ENCODE peak calls at places on chromosomes 11 and 22, in six cellular contexts. Y is natural killer cell, K is cardiac muscle cell, N is fibroblast of lung, X is glutamatergic neuron, C is GM23338. Q is an unnamed sample.
A peak's percentile ranks its signal among the peaks of the same experiment; 100 is the strongest.

GRCh38 chr11:61749607-61750217 is 2.7 kb upstream of the MYRF start:
- DNase-seq in Y (no peak), K (no peak), X (no peak), N (no peak), C (peak; percentile 41), Q (no peak)

GRCh38 chr22:21725956-21726649 is 9.5 kb downstream of the YPEL1 start:
- DNase-seq in N (no peak), X (no peak), Y (no peak), K (no peak), C (peak; percentile 77), Q (no peak)

GRCh38 chr22:25016311-25016710 is 63.8 kb downstream of the KIAA1671 start:
- DNase-seq in K (no peak), N (no peak), Y (no peak), X (no peak), C (no peak), Q (no peak)

GRCh38 chr11:128291835-128292234 is 295.5 kb downstream of the ETS1 start:
- DNase-seq in Y (no peak), X (no peak), N (no peak), C (no peak), K (no peak), Q (peak; percentile 35)

GRCh38 chr11:9313648-9314290 is 624 bp downstream of the TMEM41B start:
- DNase-seq in N (peak; percentile 6), C (peak; percentile 54), Y (no peak), K (peak; percentile 48), X (no peak), Q (no peak)

GRCh38 chr11:119337581-119338317 is 2.9 kb downstream of the C1QTNF5 start:
- DNase-seq in N (peak; percentile 83), Y (no peak), C (peak; percentile 84), X (peak; percentile 33), K (peak; percentile 33), Q (no peak)

GRCh38 chr22:36641902-36642640 is 61.5 kb downstream of the CACNG2 start:
- DNase-seq in X (no peak), K (no peak), Y (no peak), N (peak; percentile 21), C (no peak), Q (no peak)

GRCh38 chr22:43263645-43264514 is 76.9 kb upstream of the TTLL12 start:
- DNase-seq in K (no peak), N (peak; percentile 73), Y (peak; percentile 86), C (no peak), X (no peak), Q (peak; percentile 85)

GRCh38 chr11:130023204-130023603 is 20.6 kb upstream of the PRDM10 start:
- DNase-seq in N (peak; percentile 41), Y (no peak), C (no peak), X (no peak), K (no peak), Q (no peak)

DNA sequence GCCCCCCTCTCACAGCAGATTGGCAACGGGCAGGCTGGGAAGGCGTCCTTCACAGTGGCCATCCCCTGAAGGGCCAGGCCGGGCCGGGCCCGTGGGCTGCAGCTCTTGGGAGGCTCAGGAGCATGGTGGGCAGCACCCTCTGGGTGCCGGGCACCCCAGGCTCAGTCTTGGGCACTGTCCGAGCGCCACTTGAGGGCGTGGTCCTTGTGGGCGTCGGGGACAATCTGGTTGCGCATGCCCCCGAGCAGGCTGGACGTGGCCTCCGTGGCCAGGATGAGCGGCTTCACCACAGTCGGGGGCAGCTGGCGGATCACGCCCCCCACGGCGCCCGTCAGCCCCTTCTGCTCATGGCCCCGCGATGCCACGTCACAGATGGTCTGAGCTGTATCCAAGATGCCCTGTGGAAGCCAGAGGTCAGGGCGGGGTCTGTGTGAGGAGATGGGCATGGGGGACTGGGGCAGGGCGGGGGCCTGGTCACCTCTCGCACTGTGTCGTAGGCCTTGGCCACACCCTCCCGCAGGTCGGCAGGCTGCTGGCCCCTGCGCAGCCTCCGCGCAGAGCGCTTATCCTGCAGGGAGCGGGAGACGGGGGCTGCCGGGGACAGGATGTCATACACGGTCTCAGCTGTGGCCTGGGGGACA is 16.5 kb upstream of the EHD1 start:
- DNase-seq in N (no peak), C (no peak), K (no peak), Y (no peak), X (no peak), Q (no peak)
- TF ChIP-seq CTCF in N (no peak), C (no peak), K (no peak), Y (no peak), X (no peak), Q (no peak)

GRCh38 chr22:17436382-17436951 is 67.2 kb downstream of the CECR2 start:
- DNase-seq in K (peak; percentile 50), C (peak; percentile 31), X (no peak), Y (no peak), N (peak; percentile 75), Q (no peak)
- TF ChIP-seq CTCF in K (peak; percentile 17), C (no peak), X (no peak), Y (no peak), N (no peak), Q (no peak)

DNA sequence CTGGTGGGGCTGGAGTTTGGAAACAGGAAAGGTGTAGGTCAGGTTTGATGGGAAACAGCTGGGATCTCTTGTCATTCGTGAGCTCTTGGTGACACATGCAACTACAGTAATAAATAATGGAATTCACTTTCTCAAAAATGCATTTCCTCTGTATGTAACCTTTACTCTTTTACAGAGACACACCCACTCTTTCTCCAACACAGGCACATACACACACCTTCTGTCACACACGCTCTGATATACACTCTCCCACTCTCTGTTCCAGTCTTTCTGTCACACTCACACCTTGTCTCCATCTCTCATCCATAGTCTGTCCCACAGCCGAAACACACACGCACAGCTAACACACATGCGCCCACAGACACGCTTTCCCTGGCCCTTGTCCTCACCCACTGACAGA is 6.6 kb upstream of the C22orf42 start:
- DNase-seq in X (no peak), N (no peak), Y (no peak), C (no peak), K (no peak), Q (no peak)
- TF ChIP-seq CTCF in X (no peak), N (no peak), Y (no peak), C (no peak), K (no peak), Q (no peak)

DNA sequence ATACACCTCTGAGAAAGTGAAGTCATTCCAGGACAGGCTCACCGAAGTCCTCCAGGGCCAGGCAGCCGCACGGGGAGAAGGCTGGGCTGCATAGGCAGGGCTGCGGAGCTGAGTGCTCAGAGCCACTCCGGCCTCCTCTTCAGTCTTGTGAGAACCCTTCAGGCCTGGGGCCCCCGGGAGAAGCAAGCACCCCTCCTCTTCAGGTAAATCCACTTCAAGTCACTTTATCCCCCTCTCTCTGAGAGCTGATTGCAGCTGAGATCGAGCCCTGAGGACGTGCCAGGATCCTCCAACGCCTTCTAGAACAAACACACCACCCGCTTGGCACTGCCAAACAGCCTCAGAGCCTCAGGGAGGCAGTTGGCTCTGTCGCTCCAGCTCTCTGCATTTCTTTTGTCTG is 1526.3 kb downstream of the BRD1 start:
- DNase-seq in C (no peak), K (no peak), N (no peak), X (no peak), Y (no peak), Q (no peak)
- TF ChIP-seq CTCF in C (no peak), K (no peak), N (no peak), X (no peak), Y (no peak), Q (no peak)

GRCh38 chr11:2267871-2268825 is 2.2 kb downstream of the ASCL2 start:
- DNase-seq in C (peak; percentile 15), K (no peak), Y (peak; percentile 16), N (no peak), X (no peak), Q (no peak)

GRCh38 chr11:2271077-2271326 is 614 bp upstream of the ASCL2 start:
- DNase-seq in N (no peak), C (peak; percentile 53), K (no peak), X (no peak), Y (peak; percentile 75), Q (peak; percentile 57)

GRCh38 chr11:2268911-2269600 is 1.3 kb downstream of the ASCL2 start:
- DNase-seq in K (peak; percentile 44), C (peak; percentile 76), Y (peak; percentile 66), N (peak; percentile 16), X (no peak), Q (peak; percentile 61)

GRCh38 chr11:2270322-2271076 is at the start of gene ASCL2:
- DNase-seq in C (peak; percentile 45), Y (peak; percentile 50), N (no peak), X (no peak), K (no peak), Q (no peak)

DNA sequence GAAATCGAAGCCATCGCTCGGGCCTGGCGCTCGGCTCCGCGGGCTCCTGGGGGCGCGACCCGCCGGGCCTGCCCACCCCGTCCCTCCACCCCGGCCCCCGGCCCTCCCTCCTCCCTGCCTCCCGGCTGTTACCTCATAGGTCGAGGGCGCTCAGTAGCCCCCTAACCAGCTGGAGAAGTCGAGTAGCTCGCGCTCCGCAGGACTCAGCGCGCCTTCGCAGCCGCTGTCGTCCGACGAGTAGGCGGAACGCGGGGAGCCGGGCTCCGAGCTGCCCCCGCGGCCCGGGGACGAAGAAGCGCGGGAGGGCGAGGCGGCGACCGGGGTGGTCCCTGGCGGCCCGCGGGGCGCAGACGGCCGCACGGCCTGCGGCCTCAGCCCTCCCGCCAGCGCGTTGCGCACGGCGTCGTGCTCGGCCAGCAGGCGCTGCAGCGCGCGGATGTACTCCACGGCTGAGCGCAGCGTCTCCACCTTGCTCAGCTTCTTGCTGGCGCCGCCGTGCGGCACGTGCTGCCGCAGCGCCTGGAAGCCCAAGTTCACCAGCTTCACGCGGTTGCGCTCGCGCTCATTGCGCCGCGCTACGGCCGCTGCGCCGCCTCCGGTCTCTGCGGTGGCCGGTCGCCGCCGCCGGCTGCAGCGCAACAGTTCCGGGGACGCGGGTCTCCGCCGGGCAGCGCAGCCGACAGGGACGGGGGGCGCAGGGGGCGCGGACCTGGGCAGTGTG is 627 bp downstream of the ASCL2 start:
- DNase-seq in X (peak; percentile 75), Y (peak; percentile 56), N (peak; percentile 57), K (peak; percentile 65), C (peak; percentile 78), Q (peak; percentile 34)
- TF ChIP-seq CTCF in X (no peak), Y (peak; percentile 27), N (no peak), K (peak; percentile 22), C (no peak), Q (no peak)

GRCh38 chr22:17213976-17214375 is 5.3 kb downstream of the ADA2 start:
- DNase-seq in Y (no peak), K (peak; percentile 59), C (peak; percentile 79), X (peak; percentile 71), N (peak; percentile 39), Q (peak; percentile 47)
- TF ChIP-seq CTCF in Y (no peak), K (peak; percentile 61), C (peak; percentile 67), X (peak; percentile 42), N (peak; percentile 32), Q (peak; percentile 30)